ENCODE peak calls at places on chromosomes 12 and 14, in ten cellular contexts. K is ovary, H is kidney tubule cell, E is BE2C, X is Karpas-422, U is NCI-H82, L is AG10803, D is HFFc6, S is ELR, O is dorsolateral prefrontal cortex. W is an unnamed sample.

GRCh38 chr12:49792976-49793580 is 35.1 kb downstream of the NCKAP5L start:
- DNase-seq in S (no peak), E (no peak), K (no peak), H (no peak), D (no peak), O (no peak), L (no peak), U (no peak), X (no peak), W (no peak)

GRCh38 chr12:68336754-68337343 is 4.7 kb upstream of the MDM1 start:
- DNase-seq in L (no peak), U (no peak), E (peak), S (no peak), X (no peak), O (no peak), D (no peak), H (no peak), K (no peak), W (peak)

GRCh38 chr14:74684444-74684843 is 28.4 kb downstream of the AREL1 start:
- DNase-seq in L (no peak), D (no peak), H (no peak), K (no peak), U (no peak), E (no peak), O (no peak), S (no peak), X (peak), W (no peak)

GRCh38 chr14:46999661-47000060 is 348.1 kb upstream of the RPL10L start:
- DNase-seq in O (no peak), U (no peak), S (no peak), X (no peak), K (no peak), L (no peak), H (no peak), E (no peak), D (no peak), W (no peak)

GRCh38 chr12:90682398-90682797 is 272.6 kb downstream of the CCER1 start:
- DNase-seq in H (no peak), O (no peak), S (peak), X (no peak), E (no peak), D (no peak), L (peak), U (no peak), K (no peak), W (no peak)

GRCh38 chr14:86015511-86015910 is 485.6 kb downstream of the FLRT2 start:
- DNase-seq in X (no peak), S (peak), E (no peak), H (no peak), U (no peak), L (no peak), O (no peak), D (no peak), K (no peak), W (no peak)

GRCh38 chr14:93430889-93431670 is at the start of gene UNC79:
- DNase-seq in H (peak), O (peak), U (peak), X (no peak), D (no peak), E (peak), K (no peak), S (no peak), L (no peak), W (peak)

GRCh38 chr12:116717466-116718457 is 20.1 kb downstream of the SPRING1 start:
- DNase-seq in K (peak), X (no peak), U (no peak), H (peak), S (no peak), O (no peak), E (no peak), D (no peak), L (peak), W (no peak)

GRCh38 chr12:116431677-116432300 is 127.4 kb upstream of the MAP1LC3B2 start:
- DNase-seq in S (no peak), X (no peak), D (no peak), H (no peak), K (no peak), E (no peak), U (no peak), O (no peak), L (no peak), W (no peak)

GRCh38 chr14:84646791-84647500 is 883.0 kb upstream of the FLRT2 start:
- DNase-seq in D (no peak), X (no peak), H (no peak), S (peak), K (no peak), E (no peak), L (no peak), O (no peak), U (no peak), W (no peak)

GRCh38 chr12:93819048-93819491 is 141.9 kb downstream of the CRADD start:
- DNase-seq in U (no peak), S (peak), D (peak), E (no peak), O (peak), X (no peak), K (peak), L (peak), H (no peak), W (no peak)

GRCh38 chr14:70660967-70661871 is 19.5 kb downstream of the TTC9 start:
- DNase-seq in O (no peak), E (no peak), D (no peak), K (no peak), X (no peak), H (no peak), S (no peak), L (no peak), U (no peak), W (peak)

GRCh38 chr12:47276253-47277070 is 196.7 kb upstream of the AMIGO2 start:
- DNase-seq in X (peak), O (no peak), S (peak), H (peak), K (no peak), U (peak), L (peak), D (no peak), E (no peak), W (peak)

GRCh38 chr12:50110762-50111416 is 1.1 kb upstream of the COX14 start:
- DNase-seq in D (peak), H (peak), E (peak), O (no peak), X (peak), S (peak), U (peak), L (peak), K (peak), W (peak)

GRCh38 chr14:69921052-69921451 is 41.8 kb downstream of the SMOC1 start:
- DNase-seq in E (no peak), O (no peak), U (no peak), L (peak), H (no peak), X (no peak), D (no peak), S (peak), K (no peak), W (no peak)

GRCh38 chr12:71216725-71217579 is 59.2 kb upstream of the TSPAN8 start:
- DNase-seq in H (peak), S (peak), E (peak), X (peak), L (peak), D (no peak), K (no peak), O (peak), U (peak), W (peak)

GRCh38 chr14:72699433-72699832 is 194.5 kb downstream of the DPF3 start:
- DNase-seq in K (no peak), H (no peak), U (no peak), X (no peak), D (no peak), O (no peak), S (no peak), L (no peak), E (no peak), W (no peak)

GRCh38 chr12:93802293-93802692 is 125.1 kb downstream of the CRADD start:
- DNase-seq in K (no peak), U (no peak), D (no peak), L (no peak), X (no peak), E (no peak), H (peak), O (no peak), S (peak), W (no peak)

GRCh38 chr12:113874999-113875561 is 91.0 kb downstream of the RBM19 start:
- DNase-seq in K (no peak), L (no peak), S (peak), D (peak), E (no peak), O (no peak), U (no peak), X (no peak), H (no peak), W (no peak)

GRCh38 chr12:19316420-19316819 is 122.9 kb upstream of the AEBP2 start:
- DNase-seq in K (no peak), U (no peak), S (peak), O (no peak), X (no peak), D (no peak), L (peak), H (peak), E (no peak), W (no peak)

GRCh38 chr14:64792231-64792630 is 87.5 kb downstream of the SPTB start:
- DNase-seq in H (no peak), K (no peak), D (no peak), S (no peak), O (no peak), U (no peak), L (no peak), X (no peak), E (peak), W (no peak)

GRCh38 chr12:95216704-95217376 is 427 bp downstream of the FGD6 start:
- DNase-seq in K (no peak), L (no peak), E (no peak), O (no peak), S (no peak), H (peak), D (no peak), X (peak), U (peak), W (no peak)

GRCh38 chr12:12190087-12190809 is 76.6 kb downstream of the LRP6 start:
- DNase-seq in X (no peak), S (peak), H (peak), D (no peak), U (peak), O (no peak), E (no peak), L (no peak), K (no peak), W (no peak)

GRCh38 chr12:104641862-104642261 is 185.1 kb downstream of the CHST11 start:
- DNase-seq in L (no peak), D (no peak), U (no peak), H (no peak), K (no peak), X (no peak), S (no peak), E (no peak), O (no peak), W (no peak)

GRCh38 chr14:56115471-56115870 is 2.7 kb upstream of the PELI2 start:
- DNase-seq in E (peak), O (no peak), L (no peak), U (peak), S (no peak), D (no peak), H (no peak), K (no peak), X (no peak), W (no peak)

GRCh38 chr12:29024117-29024516 is 125.0 kb upstream of the FAR2 start:
- DNase-seq in X (no peak), O (no peak), L (no peak), D (no peak), E (no peak), H (no peak), U (peak), K (no peak), S (no peak), W (no peak)

GRCh38 chr14:104271394-104271793 is 133.0 kb downstream of the KIF26A start:
- DNase-seq in L (no peak), E (no peak), U (no peak), H (no peak), S (no peak), D (no peak), K (no peak), O (no peak), X (no peak), W (no peak)

GRCh38 chr14:103499709-103500108 is 22.9 kb downstream of the CKB start:
- DNase-seq in E (no peak), H (no peak), U (no peak), D (no peak), X (peak), S (no peak), K (peak), O (no peak), L (no peak), W (no peak)